ENCODE peak calls at places on chromosomes 7 and 10, in four cellular contexts. One of them, this sample, is unnamed.

GRCh38 chr10:71448146-71448545 is 51.4 kb downstream of the CDH23 start:
- DNase-seq in lower leg skin: no peak
- DNase-seq in NCI-H1436: no peak
- DNase-seq in Peyer's patch: no peak
- DNase-seq in this sample: no peak

GRCh38 chr7:44306608-44307007 is 18.8 kb downstream of the CAMK2B start:
- DNase-seq in lower leg skin: no peak
- DNase-seq in NCI-H1436: no peak
- DNase-seq in Peyer's patch: no peak
- DNase-seq in this sample: no peak

GRCh38 chr7:155811560-155811894 is 736 bp downstream of the SHH start:
- DNase-seq in NCI-H1436: no peak
- DNase-seq in Peyer's patch: no peak
- DNase-seq in lower leg skin: no peak
- DNase-seq in this sample: no peak

GRCh38 chr7:108716783-108717182 is 147.1 kb downstream of the DNAJB9 start:
- DNase-seq in NCI-H1436: no peak
- DNase-seq in lower leg skin: no peak
- DNase-seq in Peyer's patch: no peak
- DNase-seq in this sample: no peak

GRCh38 chr10:122267849-122268737 is 3.0 kb upstream of the BTBD16 start:
- DNase-seq in lower leg skin: no peak
- DNase-seq in NCI-H1436: peak
- DNase-seq in Peyer's patch: no peak
- DNase-seq in this sample: no peak

GRCh38 chr7:24073651-24074420 is 210.2 kb upstream of the NPY start:
- DNase-seq in NCI-H1436: no peak
- DNase-seq in Peyer's patch: no peak
- DNase-seq in lower leg skin: no peak
- DNase-seq in this sample: no peak

GRCh38 chr10:52597189-52597863 is 175.3 kb downstream of the MBL2 start:
- DNase-seq in NCI-H1436: no peak
- DNase-seq in Peyer's patch: no peak
- DNase-seq in lower leg skin: no peak
- DNase-seq in this sample: no peak

GRCh38 chr7:33702511-33703054 is 202.8 kb upstream of the BMPER start:
- DNase-seq in Peyer's patch: no peak
- DNase-seq in NCI-H1436: no peak
- DNase-seq in lower leg skin: no peak
- DNase-seq in this sample: no peak

GRCh38 chr10:53716156-53716555 is 943.6 kb upstream of the MBL2 start:
- DNase-seq in NCI-H1436: no peak
- DNase-seq in lower leg skin: no peak
- DNase-seq in Peyer's patch: no peak
- DNase-seq in this sample: no peak

GRCh38 chr7:33534830-33535229 is 370.5 kb upstream of the BMPER start:
- DNase-seq in Peyer's patch: no peak
- DNase-seq in NCI-H1436: no peak
- DNase-seq in lower leg skin: no peak
- DNase-seq in this sample: no peak

GRCh38 chr7:25359471-25360059 is 131.3 kb upstream of the NPVF start:
- DNase-seq in Peyer's patch: no peak
- DNase-seq in lower leg skin: no peak
- DNase-seq in NCI-H1436: peak
- DNase-seq in this sample: peak

GRCh38 chr7:130896051-130896881 is 162.3 kb upstream of the KLF14 start:
- DNase-seq in NCI-H1436: no peak
- DNase-seq in Peyer's patch: no peak
- DNase-seq in lower leg skin: no peak
- DNase-seq in this sample: no peak

GRCh38 chr7:101538596-101539459 is 90.3 kb downstream of the MYL10 start:
- DNase-seq in Peyer's patch: peak
- DNase-seq in lower leg skin: peak
- DNase-seq in NCI-H1436: peak
- DNase-seq in this sample: peak

GRCh38 chr10:43061764-43062163 is 15.1 kb upstream of the RET start:
- DNase-seq in Peyer's patch: no peak
- DNase-seq in lower leg skin: no peak
- DNase-seq in NCI-H1436: no peak
- DNase-seq in this sample: no peak

GRCh38 chr7:15855726-15856125 is 169.2 kb upstream of the MEOX2 start:
- DNase-seq in NCI-H1436: no peak
- DNase-seq in Peyer's patch: no peak
- DNase-seq in lower leg skin: no peak
- DNase-seq in this sample: no peak

GRCh38 chr10:75477681-75478080 is 46.3 kb downstream of the LRMDA start:
- DNase-seq in Peyer's patch: no peak
- DNase-seq in NCI-H1436: no peak
- DNase-seq in lower leg skin: no peak
- DNase-seq in this sample: no peak

GRCh38 chr10:5479481-5480161 is 19.7 kb downstream of the CALML5 start:
- DNase-seq in NCI-H1436: no peak
- DNase-seq in Peyer's patch: no peak
- DNase-seq in lower leg skin: no peak
- DNase-seq in this sample: no peak

GRCh38 chr10:95266674-95267095 is 24.1 kb downstream of the PDLIM1 start:
- DNase-seq in Peyer's patch: no peak
- DNase-seq in NCI-H1436: no peak
- DNase-seq in lower leg skin: no peak
- DNase-seq in this sample: no peak

GRCh38 chr10:3047622-3047995 is 19.7 kb upstream of the PFKP start:
- DNase-seq in lower leg skin: no peak
- DNase-seq in Peyer's patch: no peak
- DNase-seq in NCI-H1436: no peak
- DNase-seq in this sample: no peak

GRCh38 chr7:10973942-10974716 is 457 bp downstream of the PHF14 start:
- DNase-seq in NCI-H1436: peak
- DNase-seq in Peyer's patch: peak
- DNase-seq in lower leg skin: peak
- DNase-seq in this sample: peak

GRCh38 chr10:26737730-26738129 is 40.2 kb downstream of the PDSS1 start:
- DNase-seq in Peyer's patch: no peak
- DNase-seq in NCI-H1436: no peak
- DNase-seq in lower leg skin: peak
- DNase-seq in this sample: no peak

GRCh38 chr7:81284576-81284975 is 365.7 kb upstream of the SEMA3C start:
- DNase-seq in lower leg skin: no peak
- DNase-seq in Peyer's patch: no peak
- DNase-seq in NCI-H1436: no peak
- DNase-seq in this sample: no peak

GRCh38 chr10:66627156-66627555 is 298.7 kb upstream of the LRRTM3 start:
- DNase-seq in Peyer's patch: no peak
- DNase-seq in lower leg skin: no peak
- DNase-seq in NCI-H1436: no peak
- DNase-seq in this sample: no peak

GRCh38 chr7:112452102-112452888 is 2.0 kb downstream of the IFRD1 start:
- DNase-seq in NCI-H1436: no peak
- DNase-seq in Peyer's patch: no peak
- DNase-seq in lower leg skin: peak
- DNase-seq in this sample: no peak

GRCh38 chr7:80642871-80643270 is 4.4 kb downstream of the CD36 start:
- DNase-seq in lower leg skin: no peak
- DNase-seq in NCI-H1436: no peak
- DNase-seq in Peyer's patch: no peak
- DNase-seq in this sample: no peak

GRCh38 chr10:21995557-21995956 is 8.0 kb downstream of the DNAJC1 start:
- DNase-seq in NCI-H1436: no peak
- DNase-seq in Peyer's patch: no peak
- DNase-seq in lower leg skin: no peak
- DNase-seq in this sample: no peak

GRCh38 chr10:58260334-58260733 is 7.4 kb downstream of the IPMK start:
- DNase-seq in lower leg skin: no peak
- DNase-seq in NCI-H1436: no peak
- DNase-seq in Peyer's patch: no peak
- DNase-seq in this sample: no peak

GRCh38 chr7:92808006-92808405 is 28.4 kb downstream of the CDK6 start:
- DNase-seq in Peyer's patch: no peak
- DNase-seq in lower leg skin: no peak
- DNase-seq in NCI-H1436: no peak
- DNase-seq in this sample: no peak

GRCh38 chr7:148664319-148664718 is 34.4 kb upstream of the CUL1 start:
- DNase-seq in NCI-H1436: no peak
- DNase-seq in lower leg skin: no peak
- DNase-seq in Peyer's patch: no peak
- DNase-seq in this sample: no peak

GRCh38 chr10:70672993-70673928 is 955 bp downstream of the ADAMTS14 start:
- DNase-seq in Peyer's patch: no peak
- DNase-seq in lower leg skin: no peak
- DNase-seq in NCI-H1436: no peak
- DNase-seq in this sample: no peak